ENCODE peak calls at places on chromosomes 2 and 18, in ten cellular contexts. P, T, J, Y, U, G, K, A, M and X are unnamed samples.

GRCh38 chr2:152055366-152056108 is 43.3 kb downstream of the CACNB4 start:
- DNase-seq in P (peak), T (peak), J (peak), Y (no peak), U (no peak), G (no peak), K (no peak), A (no peak), M (peak), X (peak)

GRCh38 chr2:217370391-217370790 is 510.5 kb upstream of the TNP1 start:
- DNase-seq in P (peak), T (peak), J (peak), Y (no peak), U (no peak), G (no peak), K (no peak), A (peak), M (peak), X (peak)

GRCh38 chr2:19711470-19712372 is 190.1 kb downstream of the TTC32 start:
- DNase-seq in P (peak), T (peak), J (peak), Y (peak), U (no peak), G (no peak), K (no peak), A (peak), M (peak), X (peak)

GRCh38 chr2:32262105-32262504 is 2.6 kb downstream of the NLRC4 start:
- DNase-seq in P (no peak), T (no peak), J (no peak), Y (no peak), U (no peak), G (no peak), K (no peak), A (no peak), M (no peak), X (no peak)

GRCh38 chr2:163556511-163556910 is 179.3 kb downstream of the FIGN start:
- DNase-seq in P (no peak), T (no peak), J (peak), Y (no peak), U (no peak), G (no peak), K (no peak), A (no peak), M (no peak), X (peak)

GRCh38 chr2:238267884-238268680 is 20.3 kb downstream of the PER2 start:
- DNase-seq in P (no peak), T (no peak), J (no peak), Y (no peak), U (peak), G (no peak), K (no peak), A (no peak), M (no peak), X (no peak)

GRCh38 chr2:139201516-139201915 is 421.3 kb upstream of the NXPH2 start:
- DNase-seq in P (no peak), T (no peak), J (no peak), Y (no peak), U (no peak), G (no peak), K (no peak), A (no peak), M (no peak), X (no peak)

GRCh38 chr2:136015688-136016087 is 30.3 kb upstream of the DARS1 start:
- DNase-seq in P (no peak), T (no peak), J (no peak), Y (no peak), U (no peak), G (no peak), K (no peak), A (no peak), M (no peak), X (no peak)

GRCh38 chr2:220227272-220227920 is 600.0 kb downstream of the SLC4A3 start:
- DNase-seq in P (peak), T (no peak), J (peak), Y (peak), U (no peak), G (no peak), K (no peak), A (peak), M (peak), X (peak)

GRCh38 chr18:26357960-26358359 is 131.7 kb downstream of the TAF4B start:
- DNase-seq in P (no peak), T (no peak), J (no peak), Y (no peak), U (no peak), G (no peak), K (no peak), A (no peak), M (no peak), X (no peak)

GRCh38 chr2:174176898-174177297 is 71.4 kb downstream of the OLA1 start:
- DNase-seq in P (peak), T (peak), J (peak), Y (no peak), U (no peak), G (no peak), K (no peak), A (peak), M (no peak), X (peak)

GRCh38 chr2:6637329-6637728 is 228.4 kb downstream of the CMPK2 start:
- DNase-seq in P (no peak), T (no peak), J (no peak), Y (no peak), U (no peak), G (no peak), K (no peak), A (no peak), M (no peak), X (no peak)

GRCh38 chr2:170157025-170157684 is 20.8 kb upstream of the MYO3B start:
- DNase-seq in P (peak), T (peak), J (peak), Y (peak), U (no peak), G (no peak), K (no peak), A (peak), M (peak), X (peak)

GRCh38 chr2:118056165-118056534 is 32.1 kb upstream of the INSIG2 start:
- DNase-seq in P (no peak), T (no peak), J (no peak), Y (no peak), U (no peak), G (no peak), K (no peak), A (no peak), M (no peak), X (no peak)

GRCh38 chr2:40218679-40219078 is 233.2 kb downstream of the SLC8A1 start:
- DNase-seq in P (peak), T (no peak), J (no peak), Y (no peak), U (peak), G (no peak), K (peak), A (no peak), M (peak), X (no peak)

GRCh38 chr2:70779911-70780580 is 10.4 kb downstream of the FIGLA start:
- DNase-seq in P (peak), T (no peak), J (peak), Y (no peak), U (no peak), G (no peak), K (no peak), A (no peak), M (peak), X (no peak)

GRCh38 chr2:52810460-52810859 is 957.1 kb upstream of the CHAC2 start:
- DNase-seq in P (peak), T (peak), J (peak), Y (no peak), U (no peak), G (no peak), K (no peak), A (peak), M (peak), X (peak)

GRCh38 chr2:79260848-79261247 is 101.3 kb upstream of the REG3A start:
- DNase-seq in P (no peak), T (no peak), J (no peak), Y (no peak), U (no peak), G (no peak), K (no peak), A (no peak), M (no peak), X (no peak)

GRCh38 chr2:74037379-74037860 is 52.7 kb downstream of the TET3 start:
- DNase-seq in P (peak), T (no peak), J (peak), Y (peak), U (no peak), G (no peak), K (no peak), A (peak), M (peak), X (peak)

GRCh38 chr2:138209009-138209408 is 244.7 kb downstream of the HNMT start:
- DNase-seq in P (no peak), T (no peak), J (no peak), Y (no peak), U (no peak), G (no peak), K (no peak), A (no peak), M (no peak), X (no peak)

GRCh38 chr18:72458256-72458655 is 85.9 kb downstream of the CBLN2 start:
- DNase-seq in P (no peak), T (no peak), J (no peak), Y (no peak), U (no peak), G (no peak), K (no peak), A (no peak), M (no peak), X (peak)

GRCh38 chr18:12990662-12990976 is 543 bp upstream of the CEP192 start:
- DNase-seq in P (no peak), T (no peak), J (no peak), Y (no peak), U (no peak), G (no peak), K (no peak), A (no peak), M (no peak), X (no peak)

GRCh38 chr18:12989397-12990127 is 1.6 kb upstream of the CEP192 start:
- DNase-seq in P (no peak), T (no peak), J (no peak), Y (no peak), U (no peak), G (no peak), K (no peak), A (no peak), M (no peak), X (no peak)

GRCh38 chr18:12991839-12992216 is 666 bp downstream of the CEP192 start:
- DNase-seq in P (no peak), T (no peak), J (no peak), Y (peak), U (no peak), G (no peak), K (no peak), A (no peak), M (no peak), X (peak)

GRCh38 chr18:12990128-12990485 is 1.1 kb upstream of the CEP192 start:
- DNase-seq in P (peak), T (no peak), J (no peak), Y (no peak), U (no peak), G (no peak), K (no peak), A (no peak), M (no peak), X (peak)

GRCh38 chr18:12990977-12991838 is at the start of gene CEP192:
- DNase-seq in P (peak), T (peak), J (peak), Y (peak), U (peak), G (peak), K (peak), A (peak), M (peak), X (peak)
- TF ChIP-seq CTCF in P (no peak), T (no peak), J (no peak), Y (no peak), U (peak), G (no peak), K (no peak), A (no peak), M (peak), X (no peak)

GRCh38 chr2:159287733-159288132 is 1.2 kb upstream of the WDSUB1 start:
- DNase-seq in P (no peak), T (no peak), J (no peak), Y (no peak), U (no peak), G (no peak), K (no peak), A (no peak), M (no peak), X (no peak)

GRCh38 chr2:159285929-159286708 is at the start of gene WDSUB1:
- DNase-seq in P (peak), T (peak), J (peak), Y (no peak), U (peak), G (peak), K (peak), A (peak), M (peak), X (peak)

GRCh38 chr2:159286709-159287441 is 372 bp upstream of the WDSUB1 start:
- DNase-seq in P (peak), T (peak), J (peak), Y (peak), U (peak), G (peak), K (peak), A (peak), M (peak), X (peak)

GRCh38 chr2:159292157-159292556 is 5.7 kb upstream of the WDSUB1 start:
- DNase-seq in P (no peak), T (no peak), J (no peak), Y (no peak), U (no peak), G (no peak), K (no peak), A (no peak), M (no peak), X (no peak)

DNA sequence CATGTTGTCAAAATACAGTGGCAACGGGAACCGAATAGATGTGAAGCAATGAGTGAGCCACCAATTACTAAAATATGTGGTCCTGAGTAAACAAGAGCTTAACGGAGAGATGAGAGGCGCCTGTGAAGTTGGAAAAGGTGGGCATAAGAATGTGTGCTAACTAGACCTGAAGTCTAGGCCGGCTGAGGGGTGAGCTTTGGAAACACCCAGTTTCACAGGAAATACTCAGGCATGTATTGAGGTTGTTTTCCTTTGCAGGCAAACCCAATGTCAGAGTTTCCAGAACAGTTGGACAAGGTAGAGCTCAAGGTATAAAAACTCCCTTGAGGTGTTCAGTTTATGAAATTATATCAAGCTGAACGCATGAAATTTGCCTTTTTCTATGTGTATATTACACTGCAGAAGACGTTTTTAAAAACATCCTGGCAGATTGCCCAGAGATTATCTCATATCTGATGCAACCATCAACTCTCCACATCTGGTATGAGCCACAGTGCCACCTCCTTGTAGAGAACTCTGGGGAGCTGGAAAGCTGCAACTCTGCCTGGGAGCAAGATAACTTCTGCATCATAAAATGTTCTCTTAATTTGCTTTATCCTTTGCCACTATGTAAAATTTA is 3.9 kb upstream of the WDSUB1 start:
- DNase-seq in P (peak), T (peak), J (peak), Y (peak), U (no peak), G (no peak), K (no peak), A (peak), M (peak), X (peak)
- H3K4me3 ChIP-seq in P (no peak), T (no peak), J (no peak), Y (no peak), U (no peak), G (no peak), K (no peak), A (no peak), M (no peak), X (no peak)

DNA sequence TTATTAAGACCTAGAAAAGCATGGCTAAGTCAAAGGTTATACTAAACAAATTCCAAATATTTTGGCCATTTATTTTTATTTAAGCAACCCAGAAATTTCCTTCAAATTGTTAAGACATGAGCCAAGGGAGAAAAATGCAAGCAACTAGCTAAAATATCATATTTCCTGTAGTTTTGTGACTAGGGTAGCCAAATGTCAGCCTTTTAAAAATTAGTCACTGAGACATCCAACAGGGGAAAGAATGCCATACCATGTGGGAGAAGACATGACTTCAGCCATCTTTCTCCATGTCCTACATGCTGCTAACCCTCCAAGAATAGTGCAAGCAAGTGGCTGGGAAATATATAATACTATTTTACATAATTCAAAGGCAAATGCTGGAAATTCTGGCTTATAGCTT is 197.9 kb downstream of the DSEL start:
- DNase-seq in P (peak), T (no peak), J (peak), Y (peak), U (no peak), G (no peak), K (no peak), A (peak), M (no peak), X (peak)
- TF ChIP-seq CTCF in P (no peak), T (no peak), J (no peak), Y (no peak), U (no peak), G (no peak), K (no peak), A (no peak), M (no peak), X (no peak)

GRCh38 chr2:24304621-24305020 is 55.7 kb downstream of the ITSN2 start:
- DNase-seq in P (peak), T (no peak), J (peak), Y (no peak), U (no peak), G (no peak), K (no peak), A (peak), M (peak), X (peak)
- H3K4me3 ChIP-seq in P (no peak), T (no peak), J (no peak), Y (no peak), U (no peak), G (no peak), K (no peak), A (no peak), M (no peak), X (no peak)

DNA sequence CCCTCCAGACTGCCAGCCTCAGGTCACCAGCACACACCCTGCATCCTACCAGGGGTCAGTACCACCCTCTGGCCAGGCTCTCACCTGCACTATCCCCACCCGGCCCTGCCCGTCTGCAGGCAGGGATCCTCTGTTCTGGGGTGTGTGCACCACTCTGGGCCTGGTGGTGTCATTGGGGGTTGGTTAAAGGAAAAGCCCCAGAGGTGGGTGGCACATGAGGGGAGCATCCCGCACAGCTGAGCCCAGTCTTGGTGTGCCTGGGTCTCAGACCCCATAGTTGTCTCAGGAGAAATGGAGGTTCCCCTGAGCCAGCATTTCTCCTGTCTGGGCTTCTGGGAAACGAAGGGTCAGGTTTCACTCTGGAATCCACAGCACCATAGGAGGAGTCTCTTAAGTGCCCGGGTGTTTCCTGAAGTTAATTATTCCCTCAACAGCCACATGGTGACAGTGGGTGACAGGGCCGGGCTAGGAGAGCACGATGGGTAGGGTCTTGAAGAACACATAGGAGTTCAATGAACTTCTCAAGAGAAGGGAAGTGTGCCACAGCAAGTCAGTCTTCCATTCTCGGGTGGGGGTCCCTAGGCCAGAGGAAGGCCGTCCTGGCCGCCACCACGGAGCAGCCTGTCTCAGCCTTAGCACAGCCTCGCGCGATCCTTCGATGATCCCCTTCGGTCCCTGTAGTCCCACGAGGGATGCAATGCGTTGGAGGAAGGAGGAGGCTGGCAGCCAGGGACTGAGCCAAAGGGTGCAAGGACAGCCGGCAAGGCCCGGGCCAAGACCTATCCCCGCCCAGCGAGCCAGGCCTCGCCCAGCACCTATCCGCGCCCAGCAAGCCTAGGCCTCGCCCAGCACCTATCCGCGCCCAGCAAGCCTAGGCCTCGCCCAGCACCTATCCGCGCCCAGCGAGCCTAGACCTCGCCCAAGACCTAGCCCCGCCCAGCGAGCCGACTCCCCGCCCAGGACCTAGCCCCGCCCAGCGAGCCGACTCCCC is 1.1 kb upstream of the FARP2 start:
- DNase-seq in P (peak), T (peak), J (peak), Y (no peak), U (peak), G (peak), K (peak), A (peak), M (peak), X (peak)
- TF ChIP-seq CTCF in P (no peak), T (no peak), J (peak), Y (no peak), U (no peak), G (no peak), K (no peak), A (no peak), M (no peak), X (peak)

GRCh38 chr2:55420244-55420713 is 623 bp upstream of the CCDC88A start:
- DNase-seq in P (peak), T (no peak), J (no peak), Y (no peak), U (no peak), G (no peak), K (no peak), A (no peak), M (no peak), X (no peak)
- H3K4me3 ChIP-seq in P (peak), T (peak), J (peak), Y (peak), U (peak), G (peak), K (peak), A (peak), M (peak), X (peak)

GRCh38 chr2:5367321-5367720 is 324.9 kb upstream of the SOX11 start:
- DNase-seq in P (no peak), T (no peak), J (no peak), Y (no peak), U (no peak), G (no peak), K (no peak), A (no peak), M (no peak), X (no peak)

GRCh38 chr2:5360081-5360480 is 332.1 kb upstream of the SOX11 start:
- DNase-seq in P (no peak), T (no peak), J (no peak), Y (no peak), U (no peak), G (no peak), K (no peak), A (no peak), M (no peak), X (no peak)

GRCh38 chr2:5364361-5364760 is 327.8 kb upstream of the SOX11 start:
- DNase-seq in P (no peak), T (no peak), J (no peak), Y (no peak), U (no peak), G (no peak), K (no peak), A (no peak), M (no peak), X (peak)

GRCh38 chr2:5368263-5368662 is 323.9 kb upstream of the SOX11 start:
- DNase-seq in P (no peak), T (no peak), J (no peak), Y (no peak), U (no peak), G (no peak), K (no peak), A (no peak), M (no peak), X (no peak)

GRCh38 chr2:5365871-5366461 is 326.2 kb upstream of the SOX11 start:
- DNase-seq in P (no peak), T (peak), J (no peak), Y (no peak), U (peak), G (peak), K (peak), A (peak), M (peak), X (peak)
- TF ChIP-seq CTCF in P (peak), T (peak), J (no peak), Y (peak), U (peak), G (peak), K (peak), A (no peak), M (peak), X (peak)

GRCh38 chr2:23350026-23350791 is 34.8 kb upstream of the KLHL29 start:
- DNase-seq in P (peak), T (no peak), J (no peak), Y (no peak), U (no peak), G (no peak), K (no peak), A (no peak), M (peak), X (no peak)
- H3K4me3 ChIP-seq in P (no peak), T (no peak), J (no peak), Y (no peak), U (no peak), G (no peak), K (no peak), A (no peak), M (no peak), X (no peak)